ENCODE peak calls at places on chromosomes 1 and 21, in five cellular contexts. P, Q, E, L and D are unnamed samples.
A peak's percentile ranks its signal among the peaks of the same experiment; 100 is the strongest.

GRCh38 chr1:85569737-85570404 is 10.7 kb upstream of the CCN1 start:
- DNase-seq in L (no peak), E (no peak), Q (no peak), P (no peak), D (no peak)

GRCh38 chr21:38661296-38662223 is 144.2 kb upstream of the ETS2 start:
- DNase-seq in L (peak; percentile 18), P (no peak), E (peak; percentile 28), Q (no peak), D (peak; percentile 39)

GRCh38 chr1:32406629-32407111 is 12.4 kb upstream of the BSDC1 start:
- DNase-seq in P (no peak), Q (no peak), E (no peak), L (no peak), D (no peak)

GRCh38 chr1:240193699-240194098 is 102.0 kb downstream of the FMN2 start:
- DNase-seq in E (peak; percentile 25), L (no peak), Q (no peak), P (no peak), D (no peak)

GRCh38 chr1:46820076-46820475 is 21.2 kb downstream of the CYP4B1 start:
- DNase-seq in L (no peak), P (no peak), E (no peak), Q (no peak), D (no peak)

GRCh38 chr1:113975211-113975895 is 3.9 kb upstream of the OLFML3 start:
- DNase-seq in E (no peak), L (no peak), Q (no peak), P (no peak), D (peak; percentile 44)

GRCh38 chr1:87344231-87344630 is 15.6 kb downstream of the LMO4 start:
- DNase-seq in L (no peak), P (no peak), Q (no peak), E (no peak), D (no peak)

GRCh38 chr1:1435094-1435903 is at the start of gene VWA1:
- DNase-seq in Q (peak; percentile 86), L (peak; percentile 92), E (peak; percentile 45), P (peak; percentile 62), D (peak; percentile 65)

GRCh38 chr1:226984521-226985238 is 44.6 kb downstream of the COQ8A start:
- DNase-seq in L (no peak), E (no peak), P (no peak), Q (peak; percentile 57), D (no peak)

GRCh38 chr1:170765712-170766330 is 101.9 kb downstream of the PRRX1 start:
- DNase-seq in P (no peak), E (peak; percentile 70), Q (no peak), L (peak; percentile 28), D (peak; percentile 73)

GRCh38 chr1:33346921-33347649 is 26.2 kb upstream of the A3GALT2 start:
- DNase-seq in L (no peak), P (no peak), E (peak; percentile 96), Q (no peak), D (peak; percentile 93)

GRCh38 chr1:38489844-38490270 is 369.7 kb downstream of the RRAGC start:
- DNase-seq in L (peak; percentile 85), E (peak; percentile 4), Q (peak; percentile 75), P (no peak), D (peak; percentile 10)

GRCh38 chr1:58391056-58391455 is 155.5 kb downstream of the OMA1 start:
- DNase-seq in E (no peak), P (no peak), Q (no peak), L (no peak), D (no peak)

GRCh38 chr1:154577346-154578057 is 9.9 kb downstream of the CHRNB2 start:
- DNase-seq in P (no peak), E (no peak), L (no peak), Q (no peak), D (no peak)